ENCODE peak calls at places on chromosomes 16 and 17, in four cellular contexts. X is mesendoderm, U is H1, E is trophoblast cell. P is an unnamed sample.

GRCh38 chr16:2952679-2953078 is 11.4 kb upstream of the KREMEN2 start:
- DNase-seq in X (no peak), U (no peak), E (no peak), P (no peak)

GRCh38 chr17:61073799-61074513 is 325.7 kb upstream of the TBX2 start:
- DNase-seq in X (peak; percentile 3), U (no peak), E (no peak), P (no peak)

GRCh38 chr17:67672592-67672991 is 45.1 kb upstream of the NOL11 start:
- DNase-seq in X (no peak), U (no peak), E (no peak), P (no peak)

GRCh38 chr16:73232555-73233422 is 184.9 kb upstream of the ZFHX3 start:
- DNase-seq in X (peak; percentile 68), U (peak; percentile 10), E (peak; percentile 87), P (peak; percentile 49)

GRCh38 chr17:82328141-82328993 is 5.2 kb downstream of the SECTM1 start:
- DNase-seq in X (no peak), U (no peak), E (no peak), P (no peak)

GRCh38 chr16:30186782-30187555 is 3.6 kb downstream of the CORO1A start:
- DNase-seq in X (peak; percentile 64), U (no peak), E (peak; percentile 48), P (peak; percentile 78)

GRCh38 chr17:73510981-73511442 is 133.2 kb downstream of the SDK2 start:
- DNase-seq in X (no peak), U (no peak), E (no peak), P (no peak)

GRCh38 chr17:72518810-72519597 is 398.2 kb downstream of the SOX9 start:
- DNase-seq in X (no peak), U (no peak), E (no peak), P (no peak)

GRCh38 chr17:65593870-65594584 is 32.6 kb upstream of the AXIN2 start:
- DNase-seq in X (peak; percentile 60), U (no peak), E (no peak), P (peak; percentile 69)

GRCh38 chr16:80924372-80924978 is 82.2 kb downstream of the CMC2 start:
- DNase-seq in X (peak; percentile 82), U (peak; percentile 66), E (peak; percentile 27), P (peak; percentile 87)

GRCh38 chr16:84478172-84478948 is 26.1 kb downstream of the MEAK7 start:
- DNase-seq in X (no peak), U (no peak), E (no peak), P (no peak)

GRCh38 chr17:49108318-49108717 is 24.3 kb upstream of the B4GALNT2 start:
- DNase-seq in X (peak; percentile 61), U (no peak), E (no peak), P (no peak)

GRCh38 chr17:2963332-2964027 is 99.9 kb downstream of the OR1D5 start:
- DNase-seq in X (no peak), U (no peak), E (no peak), P (peak; percentile 24)

GRCh38 chr17:2964028-2964356 is 99.4 kb downstream of the OR1D5 start:
- DNase-seq in X (no peak), U (no peak), E (no peak), P (peak; percentile 28)

GRCh38 chr17:2964831-2965230 is 98.6 kb downstream of the OR1D5 start:
- DNase-seq in X (peak; percentile 33), U (no peak), E (peak; percentile 28), P (peak; percentile 31)

GRCh38 chr17:2965621-2966275 is 97.7 kb downstream of the OR1D5 start:
- DNase-seq in X (no peak), U (no peak), E (peak; percentile 81), P (peak; percentile 26)

DNA sequence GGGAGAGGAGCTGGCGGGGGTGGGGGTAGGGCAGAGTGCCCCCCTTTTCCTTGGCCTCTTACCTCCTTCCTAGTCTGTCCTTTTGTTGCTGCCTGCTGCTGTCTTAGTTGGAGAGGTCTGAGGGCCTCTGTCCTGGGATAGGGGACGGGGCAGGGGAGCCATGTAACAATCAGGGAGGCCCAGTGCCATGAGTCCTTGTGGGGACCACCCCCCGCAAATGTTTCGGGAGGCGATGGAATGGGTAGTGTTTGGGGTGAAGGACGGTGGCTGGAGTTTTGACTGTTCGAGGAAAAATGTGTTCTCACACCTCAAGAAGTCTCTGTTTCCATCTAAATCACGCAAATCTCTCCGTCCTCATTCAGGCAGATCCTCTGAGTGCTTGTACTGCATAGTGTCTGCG is 99.0 kb downstream of the OR1D5 start:
- DNase-seq in X (no peak), U (no peak), E (no peak), P (peak; percentile 20)
- H3K23ac ChIP-seq in X (no peak overlapping the region), U (no peak overlapping the region), E (no peak overlapping the region), P (no peak overlapping the region)

GRCh38 chr17:47915667-47916242 is 19.7 kb downstream of the SP2 start:
- DNase-seq in X (no peak), U (no peak), E (no peak), P (no peak)

GRCh38 chr17:47918991-47919390 is 22.4 kb upstream of the PNPO start:
- DNase-seq in X (no peak), U (no peak), E (no peak), P (no peak)

GRCh38 chr17:47918003-47918402 is 22.0 kb downstream of the SP2 start:
- DNase-seq in X (no peak), U (no peak), E (no peak), P (no peak)

GRCh38 chr17:47916489-47917208 is 20.6 kb downstream of the SP2 start:
- DNase-seq in X (no peak), U (no peak), E (no peak), P (no peak)

DNA sequence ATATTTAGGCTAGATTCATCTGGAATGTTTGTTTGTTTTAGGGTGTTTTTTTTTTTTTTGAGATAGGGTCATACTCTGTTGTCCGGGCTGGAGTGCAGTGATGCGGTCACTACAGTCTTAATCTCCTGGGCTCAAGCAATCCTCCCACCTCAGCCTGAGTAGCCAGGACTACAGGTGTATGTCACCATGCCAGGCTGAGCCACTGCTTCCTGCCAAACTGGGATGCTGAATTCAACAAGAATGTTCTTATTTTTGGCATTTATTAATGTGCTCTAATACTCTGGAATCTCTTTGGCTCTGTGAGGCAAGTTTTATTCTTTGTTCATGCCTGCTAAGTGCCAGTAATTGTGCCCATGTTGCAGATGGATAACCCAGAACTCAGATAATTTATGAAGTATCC is 21.5 kb downstream of the SP2 start:
- DNase-seq in X (no peak), U (no peak), E (no peak), P (no peak)
- H3K79me2 ChIP-seq in X (no peaks in the 10 kb centered on the region), U (no peaks in the 10 kb centered on the region), E (no peaks in the 10 kb centered on the region), P (no peaks in the 10 kb centered on the region)

GRCh38 chr16:51154271-51155171 is 3.5 kb upstream of the SALL1 start:
- DNase-seq in X (peak; percentile 74), U (no peak), E (no peak), P (peak; percentile 77)
- H3K23ac ChIP-seq in X (peak overlapping the region; percentile 81), U (no peak overlapping the region), E (no peak overlapping the region), P (no peak overlapping the region)

GRCh38 chr16:85612801-85613608 is at the start of gene GSE1:
- DNase-seq in X (peak; percentile 94), U (peak; percentile 76), E (peak; percentile 93), P (peak; percentile 97)

GRCh38 chr16:85612191-85612800 is 826 bp upstream of the GSE1 start:
- DNase-seq in X (no peak), U (no peak), E (peak; percentile 79), P (peak; percentile 67)

GRCh38 chr16:85611205-85611454 is 2.0 kb upstream of the GSE1 start:
- DNase-seq in X (no peak), U (no peak), E (no peak), P (no peak)

GRCh38 chr16:85610446-85611204 is 2.5 kb upstream of the GSE1 start:
- DNase-seq in X (peak; percentile 95), U (peak; percentile 88), E (peak; percentile 95), P (peak; percentile 96)

DNA sequence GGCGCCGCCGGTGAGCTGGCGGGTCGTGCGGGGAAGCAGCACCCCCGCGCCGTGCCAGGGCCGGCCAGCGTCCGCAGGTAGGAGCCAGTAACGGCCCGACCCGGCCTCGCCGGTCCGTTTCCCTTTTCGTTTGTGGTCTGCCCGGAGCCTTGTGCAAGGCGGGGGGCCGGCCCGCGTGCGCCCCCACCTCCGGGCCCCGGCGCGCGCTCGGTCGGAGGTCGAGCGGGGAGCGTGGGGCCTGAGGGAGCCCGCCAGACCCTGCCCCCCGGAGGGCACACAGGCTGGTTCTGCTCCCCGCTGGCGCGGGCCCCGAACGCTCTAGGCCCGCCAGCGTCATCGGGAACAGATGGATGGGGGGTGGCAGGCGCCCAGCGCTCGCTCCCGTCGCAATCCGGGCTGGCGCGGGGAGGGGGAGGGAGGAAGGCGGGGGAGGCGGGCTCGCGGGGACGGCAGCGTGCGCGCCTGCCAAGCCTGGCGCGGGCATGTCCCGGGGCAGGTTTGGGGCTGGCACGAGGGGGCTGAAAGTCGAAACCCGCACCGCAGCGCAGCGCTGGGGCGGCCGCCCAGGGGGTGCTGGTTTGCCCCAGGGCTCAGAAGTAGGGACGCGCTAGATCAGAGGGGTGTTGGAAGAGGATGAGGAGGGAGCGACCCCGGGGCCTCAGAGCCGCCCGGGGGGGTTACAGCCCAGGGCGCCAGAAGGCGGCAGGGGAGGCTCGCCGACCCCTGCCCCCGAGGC is 1.5 kb upstream of the GSE1 start:
- DNase-seq in X (peak; percentile 83), U (no peak), E (peak; percentile 62), P (peak; percentile 70)
- H3K79me2 ChIP-seq in X (peaks cover 17% of the 10 kb centered on the region), U (peaks cover 34% of the 10 kb centered on the region), E (peaks cover 9% of the 10 kb centered on the region), P (peaks cover 6% of the 10 kb centered on the region)

DNA sequence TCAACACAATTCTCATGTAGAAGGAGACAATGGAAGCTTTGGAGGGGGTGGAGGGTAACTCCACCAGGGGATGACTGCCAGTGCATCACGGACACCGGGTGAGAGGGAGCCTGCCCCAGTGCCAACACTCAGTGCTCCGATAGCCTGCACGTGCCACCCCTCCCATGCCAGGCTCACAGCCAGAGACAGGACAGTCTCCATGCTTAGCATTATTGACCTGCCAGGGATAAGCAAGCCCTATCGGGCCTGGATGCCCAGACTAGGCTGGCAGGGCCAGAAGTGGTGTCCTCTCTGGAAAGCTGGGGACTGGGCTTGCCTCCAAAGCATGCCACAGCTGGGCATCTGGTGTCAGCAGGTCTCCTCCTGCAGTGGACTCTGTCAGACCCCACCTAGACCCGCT is 1.6 kb upstream of the RHBDF1 start:
- DNase-seq in X (no peak), U (no peak), E (no peak), P (no peak)
- H3K23ac ChIP-seq in X (no peak overlapping the region), U (no peak overlapping the region), E (no peak overlapping the region), P (no peak overlapping the region)

DNA sequence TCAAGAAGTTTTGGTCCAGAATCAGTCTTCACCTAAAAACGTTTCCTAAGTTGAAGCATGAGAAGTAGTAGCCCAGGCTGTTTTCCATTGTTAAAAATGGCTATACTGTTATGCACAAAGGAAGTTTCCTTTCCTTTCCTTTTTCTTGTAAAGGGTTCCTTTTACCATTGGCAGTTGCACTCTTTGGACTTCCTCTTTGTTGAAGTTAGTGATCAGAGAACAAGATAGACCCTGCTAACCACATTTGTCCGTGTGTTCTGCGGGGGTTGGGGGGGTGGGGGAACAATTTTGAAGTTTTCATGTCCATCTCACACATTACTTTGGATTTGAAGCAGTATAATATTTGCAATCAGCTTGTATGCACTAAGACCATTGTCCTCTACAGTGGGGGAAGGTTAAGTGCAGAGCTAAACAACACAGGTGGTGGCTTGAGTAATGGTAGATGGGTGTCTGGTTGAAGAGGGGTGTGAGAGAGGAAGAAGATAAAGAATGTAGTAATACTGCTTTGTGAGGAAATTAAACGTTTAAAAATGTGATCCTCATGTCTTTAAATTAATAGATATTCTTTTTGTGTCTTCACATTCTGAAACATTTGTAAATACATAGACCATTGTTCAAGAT is 1.4 kb downstream of the LPCAT2 start:
- DNase-seq in X (no peak), U (no peak), E (no peak), P (no peak)
- H3K79me2 ChIP-seq in X (no peaks in the 10 kb centered on the region), U (no peaks in the 10 kb centered on the region), E (peaks cover 12% of the 10 kb centered on the region), P (no peaks in the 10 kb centered on the region)

DNA sequence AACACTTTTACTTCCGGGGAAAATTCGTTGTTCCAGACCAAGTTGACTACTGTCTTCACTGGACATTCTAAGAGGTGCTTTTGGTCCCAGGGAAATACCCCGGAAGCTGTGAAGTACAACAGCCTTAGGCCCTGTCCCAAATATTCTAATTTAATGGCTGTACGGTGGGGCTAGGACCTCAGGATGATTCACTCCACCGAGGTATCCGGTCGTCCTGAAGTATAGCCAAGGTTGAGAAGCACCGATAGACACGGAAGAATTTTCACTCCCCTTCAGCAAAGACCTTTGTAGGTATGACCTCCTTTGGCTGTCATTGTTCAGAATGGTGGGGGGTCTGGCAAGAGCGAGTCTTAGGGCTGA is 34.9 kb upstream of the ARL4D start:
- DNase-seq in X (no peak), U (no peak), E (no peak), P (no peak)
- H3K23ac ChIP-seq in X (no peak overlapping the region), U (no peak overlapping the region), E (no peak overlapping the region), P (no peak overlapping the region)

P was measured in H9.